ENCODE peak calls at places on chromosomes 13 and 19, in six cellular contexts. P is activated T-cell treated with anti-CD3 and anti-CD28 coated beads for 1 hour, D is A549, F is COR-L47, S is transverse colon, U is heart left ventricle. E is an unnamed sample.

GRCh38 chr19:50975766-50976165 is 6.4 kb upstream of the KLK6 start:
- DNase-seq in D (peak; percentile 72), S (no peak), F (no peak), P (no peak), U (no peak), E (no peak)

GRCh38 chr13:32023698-32024097 is 7.9 kb upstream of the FRY start:
- DNase-seq in F (no peak), U (no peak), D (no peak), S (no peak), P (no peak), E (no peak)

GRCh38 chr13:91348906-91349435 is 1.5 kb downstream of the MIR17HG start:
- DNase-seq in S (peak; percentile 94), D (no peak), P (peak; percentile 91), U (peak; percentile 96), F (peak; percentile 90), E (peak; percentile 95)

GRCh38 chr19:36060430-36060829 is 5.7 kb downstream of the WDR62 start:
- DNase-seq in U (peak; percentile 70), D (peak; percentile 90), F (no peak), P (no peak), S (peak; percentile 24), E (no peak)

GRCh38 chr13:58955546-58956385 is 1208.0 kb downstream of the DIAPH3 start:
- DNase-seq in F (peak; percentile 32), D (no peak), S (no peak), P (no peak), U (no peak), E (no peak)

GRCh38 chr13:71464673-71465072 is 402.3 kb downstream of the DACH1 start:
- DNase-seq in D (no peak), P (no peak), F (no peak), U (no peak), S (no peak), E (no peak)

GRCh38 chr19:15551183-15552004 is 43.1 kb downstream of the CYP4F22 start:
- DNase-seq in U (no peak), S (peak; percentile 24), D (peak; percentile 47), P (peak; percentile 64), F (no peak), E (peak; percentile 80)

GRCh38 chr19:30236587-30236986 is 135.6 kb upstream of the ZNF536 start:
- DNase-seq in F (no peak), U (no peak), P (no peak), S (no peak), D (no peak), E (no peak)

GRCh38 chr19:56314018-56314583 is 538 bp downstream of the ZSCAN5A start:
- DNase-seq in D (peak; percentile 28), P (no peak), U (no peak), S (no peak), F (peak; percentile 46), E (peak; percentile 8)

GRCh38 chr13:26011996-26012688 is 39.7 kb downstream of the SHISA2 start:
- DNase-seq in S (no peak), F (no peak), P (peak; percentile 36), U (peak; percentile 68), D (no peak), E (peak; percentile 54)

E was measured in naive thymus-derived CD8-positive, alpha-beta T cell.